ENCODE peak calls at places on chromosomes 11 and 22, in six cellular contexts. J is hypothalamus, H is HT1080, Z is AG09309, N is substantia nigra, E is endothelial cell of umbilical vein. A is an unnamed sample.

GRCh38 chr11:31160504-31161422 is 208.8 kb downstream of the DCDC1 start:
- DNase-seq in Z (no peak), E (peak), J (no peak), H (no peak), N (no peak), A (no peak)

GRCh38 chr11:10208045-10208674 is 85.9 kb downstream of the SBF2 start:
- DNase-seq in H (peak), N (no peak), J (no peak), E (peak), Z (no peak), A (no peak)

GRCh38 chr11:17734986-17735822 is 623 bp downstream of the KCNC1 start:
- DNase-seq in Z (peak), J (peak), E (peak), N (no peak), H (peak), A (peak)

GRCh38 chr22:22395230-22395629 is 113.3 kb downstream of the ZNF280B start:
- DNase-seq in N (no peak), Z (no peak), H (no peak), J (no peak), E (no peak), A (no peak)

GRCh38 chr11:33899383-33900037 is 7.6 kb upstream of the LMO2 start:
- DNase-seq in J (no peak), E (peak), H (peak), Z (peak), N (no peak), A (peak)

GRCh38 chr22:46652081-46652929 is 32.1 kb downstream of the GRAMD4 start:
- DNase-seq in J (no peak), H (no peak), N (no peak), E (peak), Z (no peak), A (no peak)

GRCh38 chr11:12691473-12691872 is 17.3 kb downstream of the TEAD1 start:
- DNase-seq in J (no peak), H (no peak), E (no peak), N (no peak), Z (no peak), A (no peak)

GRCh38 chr11:13271060-13271693 is 6.4 kb upstream of the BMAL1 start:
- DNase-seq in E (no peak), Z (no peak), N (no peak), H (no peak), J (no peak), A (no peak)

GRCh38 chr11:101516546-101516945 is 67.3 kb downstream of the TRPC6 start:
- DNase-seq in J (no peak), E (no peak), H (no peak), N (no peak), Z (no peak), A (no peak)